ENCODE peak calls at places on chromosome 20, in eight cellular contexts. V is HepG2, H is HCT116, Z is Panc1, C is upper lobe of left lung, P is GM23338, X is K562, U is GM12878. R is an unnamed sample. For H3K4me1, the result is how much of the 10 kb centered on the place peaks cover.

GRCh38 chr20:50415031-50415515 is 95.1 kb upstream of the PTPN1 start:
- ATAC-seq in V (peak), H (peak), Z (peak), C (peak), P (no peak), X (peak), U (no peak), R (no peak)

GRCh38 chr20:31394900-31395299 is 4.5 kb upstream of the DEFB119 start:
- ATAC-seq in V (no peak), H (no peak), Z (no peak), C (no peak), P (no peak), X (no peak), U (no peak), R (no peak)

GRCh38 chr20:44805991-44806729 is 4.2 kb downstream of the RIMS4 start:
- ATAC-seq in V (no peak), H (no peak), Z (no peak), C (peak), P (peak), X (no peak), U (no peak), R (peak)

GRCh38 chr20:37452236-37452635 is 68.8 kb upstream of the NNAT start:
- ATAC-seq in V (no peak), H (no peak), Z (no peak), C (no peak), P (no peak), X (no peak), U (no peak), R (no peak)

GRCh38 chr20:20367681-20368413 is at the start of gene INSM1:
- ATAC-seq in V (no peak), H (no peak), Z (no peak), C (no peak), P (peak), X (no peak), U (peak), R (peak)

GRCh38 chr20:44138859-44139258 is 48.1 kb downstream of the JPH2 start:
- ATAC-seq in V (no peak), H (no peak), Z (no peak), C (no peak), P (no peak), X (no peak), U (no peak), R (no peak)

GRCh38 chr20:41145821-41146620 is 8.7 kb downstream of the PLCG1 start:
- ATAC-seq in V (no peak), H (no peak), Z (no peak), C (peak), P (no peak), X (no peak), U (no peak), R (peak)

GRCh38 chr20:12113468-12114371 is 196.0 kb downstream of the BTBD3 start:
- ATAC-seq in V (no peak), H (no peak), Z (no peak), C (peak), P (no peak), X (no peak), U (no peak), R (no peak)

GRCh38 chr20:41432620-41433602 is 66.3 kb upstream of the EMILIN3 start:
- ATAC-seq in V (no peak), H (no peak), Z (no peak), C (no peak), P (no peak), X (no peak), U (peak), R (no peak)

GRCh38 chr20:34124469-34125249 is 12.6 kb upstream of the EIF2S2 start:
- ATAC-seq in V (peak), H (no peak), Z (no peak), C (no peak), P (no peak), X (peak), U (peak), R (no peak)

GRCh38 chr20:44423480-44423879 is 52.2 kb upstream of the TTPAL start:
- ATAC-seq in V (no peak), H (peak), Z (peak), C (no peak), P (peak), X (no peak), U (no peak), R (no peak)

GRCh38 chr20:8803065-8803464 is 265.8 kb upstream of the PLCB4 start:
- ATAC-seq in V (no peak), H (no peak), Z (no peak), C (no peak), P (peak), X (no peak), U (no peak), R (no peak)

GRCh38 chr20:62898970-62899632 is 27.2 kb downstream of the DIDO1 start:
- ATAC-seq in V (no peak), H (no peak), Z (no peak), C (no peak), P (peak), X (no peak), U (peak), R (no peak)

GRCh38 chr20:44691424-44692423 is 23.4 kb upstream of the CCN5 start:
- ATAC-seq in V (no peak), H (no peak), Z (no peak), C (peak), P (no peak), X (no peak), U (no peak), R (peak)

GRCh38 chr20:64092258-64093012 is 8.2 kb upstream of the LKAAEAR1 start:
- ATAC-seq in V (peak), H (peak), Z (peak), C (peak), P (peak), X (peak), U (peak), R (no peak)

GRCh38 chr20:3374296-3374695 is 33.2 kb downstream of the DNAAF9 start:
- ATAC-seq in V (no peak), H (no peak), Z (no peak), C (no peak), P (no peak), X (no peak), U (no peak), R (no peak)

GRCh38 chr20:63830821-63831593 is at the start of gene ZBTB46:
- ATAC-seq in V (no peak), H (peak), Z (peak), C (peak), P (no peak), X (peak), U (peak), R (peak)

GRCh38 chr20:60913298-60913697 is 338.8 kb upstream of the CDH4 start:
- ATAC-seq in V (no peak), H (no peak), Z (no peak), C (no peak), P (no peak), X (no peak), U (no peak), R (no peak)

GRCh38 chr20:1163653-1164052 is 21.1 kb downstream of the TMEM74B start:
- ATAC-seq in V (no peak), H (no peak), Z (no peak), C (no peak), P (no peak), X (no peak), U (no peak), R (no peak)

GRCh38 chr20:37932919-37933318 is 30.0 kb downstream of the VSTM2L start:
- ATAC-seq in V (no peak), H (no peak), Z (no peak), C (no peak), P (no peak), X (no peak), U (no peak), R (no peak)

GRCh38 chr20:50491926-50492634 is 18.1 kb upstream of the PTPN1 start:
- ATAC-seq in V (no peak), H (no peak), Z (no peak), C (peak), P (no peak), X (peak), U (no peak), R (no peak)

GRCh38 chr20:22288957-22289356 is 295.4 kb downstream of the FOXA2 start:
- ATAC-seq in V (no peak), H (no peak), Z (no peak), C (no peak), P (no peak), X (no peak), U (no peak), R (no peak)

GRCh38 chr20:252801-253200 is 4.7 kb upstream of the DEFB132 start:
- ATAC-seq in V (no peak), H (no peak), Z (no peak), C (no peak), P (no peak), X (no peak), U (no peak), R (no peak)

GRCh38 chr20:23419995-23420901 is 1.0 kb downstream of the NAPB start:
- ATAC-seq in V (peak), H (peak), Z (no peak), C (peak), P (peak), X (peak), U (peak), R (peak)

GRCh38 chr20:19661717-19662637 is 96.1 kb upstream of the RIN2 start:
- ATAC-seq in V (peak), H (peak), Z (peak), C (peak), P (peak), X (peak), U (peak), R (peak)

GRCh38 chr20:37789408-37789807 is 95.6 kb downstream of the CTNNBL1 start:
- ATAC-seq in V (no peak), H (no peak), Z (no peak), C (no peak), P (no peak), X (no peak), U (peak), R (no peak)

GRCh38 chr20:11454966-11455799 is 462.5 kb upstream of the BTBD3 start:
- ATAC-seq in V (no peak), H (peak), Z (peak), C (no peak), P (no peak), X (no peak), U (peak), R (no peak)

GRCh38 chr20:62710221-62710885 is 1.7 kb downstream of the NTSR1 start:
- ATAC-seq in V (no peak), H (no peak), Z (no peak), C (no peak), P (no peak), X (no peak), U (no peak), R (no peak)

GRCh38 chr20:2932497-2932896 is 59.2 kb downstream of the PTPRA start:
- ATAC-seq in V (no peak), H (no peak), Z (no peak), C (no peak), P (no peak), X (no peak), U (no peak), R (no peak)

GRCh38 chr20:13670160-13670559 is 31.4 kb upstream of the TASP1 start:
- ATAC-seq in V (no peak), H (no peak), Z (no peak), C (no peak), P (peak), X (no peak), U (peak), R (no peak)

GRCh38 chr20:19440660-19441527 is 228.5 kb downstream of the SLC24A3 start:
- ATAC-seq in V (no peak), H (no peak), Z (no peak), C (no peak), P (no peak), X (no peak), U (no peak), R (no peak)

GRCh38 chr20:40339661-40340449 is 349.2 kb downstream of the MAFB start:
- ATAC-seq in V (no peak), H (no peak), Z (no peak), C (peak), P (no peak), X (no peak), U (no peak), R (peak)

GRCh38 chr20:650281-650680 is 2.7 kb downstream of the SRXN1 start:
- ATAC-seq in V (no peak), H (no peak), Z (no peak), C (no peak), P (no peak), X (no peak), U (no peak), R (no peak)

GRCh38 chr20:4815618-4816017 is 93.9 kb downstream of the PRND start:
- ATAC-seq in V (no peak), H (no peak), Z (no peak), C (no peak), P (no peak), X (no peak), U (no peak), R (no peak)
- H3K4me1 ChIP-seq in V (under half), H (under half), Z (under half), C (half or more), P (under half), X (under half), U (half or more), R (half or more)

GRCh38 chr20:32446301-32447100 is 88.4 kb downstream of the ASXL1 start:
- ATAC-seq in V (peak), H (peak), Z (peak), C (no peak), P (no peak), X (no peak), U (no peak), R (no peak)
- TF ChIP-seq POLR2AphosphoS5 in V (peak), H (no peak), Z (no peak), C (no peak), P (no peak), X (no peak), U (no peak), R (no peak)

DNA sequence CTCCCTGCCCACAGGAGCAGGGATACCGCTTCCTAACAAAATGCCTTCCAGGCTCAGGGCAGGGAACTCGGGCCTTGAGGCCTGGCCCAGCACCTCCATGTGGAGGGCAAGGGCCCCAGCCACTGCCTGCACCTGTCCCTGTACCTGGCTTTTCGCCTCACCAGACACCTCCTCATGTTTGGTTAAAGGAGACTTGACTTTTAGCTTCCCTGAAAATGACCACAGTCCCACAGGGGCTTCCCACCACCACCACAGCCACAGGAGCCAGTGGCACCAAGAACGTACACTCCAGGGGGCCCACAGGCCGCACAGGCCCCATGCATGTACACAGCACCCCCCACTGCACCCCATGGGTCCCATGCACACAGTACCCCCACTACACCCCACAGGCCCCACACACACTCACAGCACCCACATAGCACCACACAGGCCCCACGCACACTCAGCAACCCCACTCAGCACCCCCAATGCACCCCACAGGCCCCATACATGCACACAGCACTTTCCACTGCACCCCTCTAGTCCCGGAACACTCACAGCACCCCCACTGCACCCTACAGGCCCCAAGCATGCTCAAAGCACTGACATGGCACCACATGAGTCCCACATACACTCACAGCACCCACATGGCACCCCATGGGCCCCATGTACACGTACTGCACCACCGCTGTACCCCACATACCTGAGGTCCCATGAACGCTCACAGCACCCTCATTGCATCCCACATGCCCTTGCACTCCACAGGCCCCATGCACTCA is 86.5 kb downstream of the GINS1 start:
- ATAC-seq in V (no peak), H (no peak), Z (no peak), C (no peak), P (no peak), X (no peak), U (no peak), R (no peak)
- H3K4me1 ChIP-seq in V (under half), H (under half), Z (under half), C (under half), P (under half), X (under half), U (under half), R (under half)

DNA sequence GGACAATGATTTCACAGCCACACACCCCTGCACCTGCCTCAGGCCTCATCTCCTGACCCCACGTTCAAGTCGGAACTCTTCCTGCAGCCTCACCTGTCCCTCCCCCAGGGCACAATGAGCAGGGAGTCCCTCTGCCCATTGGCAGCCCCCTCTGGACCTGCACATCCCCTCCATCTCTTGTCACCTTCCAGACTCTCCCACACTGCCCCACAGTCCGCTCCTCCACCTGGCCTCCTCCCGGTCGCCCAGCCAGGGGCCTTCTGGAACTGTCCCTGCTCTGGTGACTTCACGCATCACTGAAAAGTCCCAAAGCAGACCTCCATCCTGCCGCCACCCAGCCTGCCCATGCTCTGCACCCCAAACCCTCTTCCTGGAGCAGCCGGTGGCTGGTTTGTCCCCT is 4.7 kb downstream of the CTSZ start:
- ATAC-seq in V (no peak), H (no peak), Z (no peak), C (no peak), P (no peak), X (no peak), U (no peak), R (no peak)
- TF ChIP-seq POLR2AphosphoS5 in V (no peak), H (no peak), Z (no peak), C (no peak), P (no peak), X (no peak), U (peak), R (no peak)

GRCh38 chr20:32831982-32832381 is 12.2 kb downstream of the MAPRE1 start:
- ATAC-seq in V (no peak), H (no peak), Z (no peak), C (no peak), P (no peak), X (no peak), U (no peak), R (no peak)

GRCh38 chr20:32828029-32828666 is 8.4 kb downstream of the MAPRE1 start:
- ATAC-seq in V (no peak), H (no peak), Z (no peak), C (no peak), P (no peak), X (no peak), U (no peak), R (no peak)

GRCh38 chr20:32832664-32833063 is 12.9 kb downstream of the MAPRE1 start:
- ATAC-seq in V (no peak), H (no peak), Z (no peak), C (no peak), P (no peak), X (no peak), U (no peak), R (no peak)

GRCh38 chr20:32829291-32830005 is 9.7 kb downstream of the MAPRE1 start:
- ATAC-seq in V (no peak), H (no peak), Z (no peak), C (peak), P (no peak), X (no peak), U (no peak), R (peak)

DNA sequence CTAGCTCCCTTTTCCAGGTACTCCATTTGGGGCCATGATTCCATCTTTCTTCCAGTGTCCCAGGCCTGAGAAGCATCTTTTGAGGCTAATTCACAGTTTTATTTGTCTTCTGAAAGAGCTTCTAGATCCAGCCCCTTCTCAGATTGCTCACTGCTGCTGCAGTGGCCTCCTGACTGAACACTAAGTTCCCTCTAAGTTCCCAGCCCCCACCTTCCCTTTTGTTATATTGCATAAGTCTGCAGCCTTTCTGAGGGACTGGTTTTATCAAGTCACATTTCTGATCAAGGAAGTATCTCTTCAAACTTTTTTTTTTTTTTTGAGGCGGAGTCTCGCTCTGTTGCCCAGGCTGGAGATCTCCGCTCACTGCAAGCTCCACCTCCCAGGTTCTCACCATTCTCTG is 10.7 kb downstream of the MAPRE1 start:
- ATAC-seq in V (no peak), H (no peak), Z (no peak), C (peak), P (no peak), X (no peak), U (no peak), R (peak)
- H3K4me1 ChIP-seq in V (under half), H (under half), Z (under half), C (under half), P (under half), X (under half), U (under half), R (under half)

GRCh38 chr20:46006031-46006430 is 2.7 kb upstream of the MMP9 start:
- ATAC-seq in V (no peak), H (no peak), Z (no peak), C (no peak), P (no peak), X (no peak), U (no peak), R (no peak)

GRCh38 chr20:46004187-46004586 is 4.5 kb upstream of the MMP9 start:
- ATAC-seq in V (no peak), H (no peak), Z (no peak), C (peak), P (no peak), X (no peak), U (no peak), R (no peak)

GRCh38 chr20:46006964-46007363 is 1.7 kb upstream of the MMP9 start:
- ATAC-seq in V (no peak), H (no peak), Z (no peak), C (no peak), P (no peak), X (no peak), U (no peak), R (no peak)

GRCh38 chr20:46007671-46008070 is 1.0 kb upstream of the MMP9 start:
- ATAC-seq in V (no peak), H (no peak), Z (no peak), C (no peak), P (no peak), X (no peak), U (no peak), R (no peak)

DNA sequence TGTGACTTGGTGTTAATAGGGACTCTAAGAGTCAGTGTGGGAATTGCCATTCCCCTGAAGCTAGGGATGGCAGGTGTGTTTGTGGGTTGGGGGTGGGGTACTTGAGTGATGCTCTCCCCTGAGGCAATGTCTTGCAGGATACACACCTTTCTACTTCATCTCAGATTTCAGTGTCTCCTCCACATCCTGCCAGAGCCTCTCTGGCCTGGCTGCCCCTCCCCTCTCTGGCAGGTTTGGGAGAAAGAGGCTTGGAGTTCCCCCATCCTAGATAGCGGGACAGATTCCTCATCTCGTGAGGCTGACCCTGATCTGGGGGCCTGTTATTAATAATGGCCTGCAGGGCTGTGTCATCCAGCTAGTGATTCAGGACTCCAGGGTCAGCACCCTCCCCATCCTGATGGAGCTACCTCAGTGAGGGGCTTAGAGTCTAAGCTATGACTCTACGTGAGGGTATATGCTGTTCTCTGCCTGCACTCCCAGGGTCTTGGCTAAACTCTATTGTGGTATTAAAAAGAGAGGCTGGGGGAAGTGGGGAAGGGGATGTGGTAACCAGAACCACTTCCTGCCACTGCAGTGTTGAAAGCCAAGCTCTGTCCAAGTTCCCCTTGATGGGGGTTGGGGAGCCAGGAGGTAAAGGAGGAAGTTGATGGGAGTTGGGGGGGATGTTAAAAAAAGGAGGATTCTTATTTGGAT is 3.7 kb upstream of the MMP9 start:
- ATAC-seq in V (no peak), H (no peak), Z (no peak), C (peak), P (peak), X (no peak), U (peak), R (peak)
- TF ChIP-seq POLR2AphosphoS5 in V (no peak), H (no peak), Z (no peak), C (peak), P (no peak), X (no peak), U (no peak), R (no peak)

GRCh38 chr20:57690525-57690924 is 19.3 kb downstream of the PMEPA1 start:
- ATAC-seq in V (no peak), H (no peak), Z (no peak), C (no peak), P (no peak), X (peak), U (no peak), R (no peak)
- H3K4me1 ChIP-seq in V (under half), H (under half), Z (half or more), C (under half), P (under half), X (under half), U (under half), R (under half)

R was measured in gastroesophageal sphincter.